ENCODE peak calls at places on chromosomes 6 and 20, in eight cellular contexts. V is thoracic aorta, I is breast epithelium, Z is AG10803, N is nephron progenitor cell, S is HL-60, X is Calu3, O is lung. K is an unnamed sample.

GRCh38 chr20:53926428-53927028 is 143.9 kb downstream of the BCAS1 start:
- DNase-seq in V (no peak), I (no peak), Z (peak), N (no peak), S (peak), X (peak), O (no peak), K (peak)

GRCh38 chr20:2246081-2246491 is 49.7 kb upstream of the TGM3 start:
- DNase-seq in V (no peak), I (no peak), Z (peak), N (peak), S (no peak), X (no peak), O (no peak), K (no peak)

GRCh38 chr20:62733891-62734290 is 25.3 kb downstream of the NTSR1 start:
- DNase-seq in V (no peak), I (no peak), Z (no peak), N (no peak), S (no peak), X (no peak), O (no peak), K (no peak)

GRCh38 chr20:21184810-21185209 is 58.9 kb downstream of the KIZ start:
- DNase-seq in V (no peak), I (no peak), Z (peak), N (no peak), S (no peak), X (no peak), O (no peak), K (no peak)

GRCh38 chr6:78483546-78483945 is 383.8 kb upstream of the IRAK1BP1 start:
- DNase-seq in V (no peak), I (no peak), Z (peak), N (no peak), S (no peak), X (no peak), O (no peak), K (no peak)

GRCh38 chr20:32603046-32603726 is 18.1 kb upstream of the NOL4L start:
- DNase-seq in V (no peak), I (no peak), Z (no peak), N (no peak), S (no peak), X (no peak), O (no peak), K (no peak)

GRCh38 chr20:32333181-32333987 is 24.7 kb upstream of the ASXL1 start:
- DNase-seq in V (no peak), I (no peak), Z (no peak), N (no peak), S (no peak), X (peak), O (no peak), K (no peak)

GRCh38 chr6:46500382-46500781 is 9.1 kb upstream of the RCAN2 start:
- DNase-seq in V (no peak), I (no peak), Z (no peak), N (no peak), S (no peak), X (no peak), O (no peak), K (no peak)

GRCh38 chr20:51310216-51310615 is 232.3 kb downstream of the NFATC2 start:
- DNase-seq in V (no peak), I (no peak), Z (no peak), N (no peak), S (no peak), X (no peak), O (no peak), K (no peak)

GRCh38 chr6:110039996-110040383 is 61.9 kb downstream of the GPR6 start:
- DNase-seq in V (no peak), I (no peak), Z (no peak), N (peak), S (peak), X (peak), O (peak), K (peak)

GRCh38 chr20:53751394-53752368 is 158.0 kb upstream of the ZNF217 start:
- DNase-seq in V (no peak), I (no peak), Z (peak), N (no peak), S (peak), X (peak), O (no peak), K (no peak)

GRCh38 chr20:47934761-47935160 is 149.5 kb upstream of the SULF2 start:
- DNase-seq in V (no peak), I (no peak), Z (no peak), N (no peak), S (no peak), X (no peak), O (no peak), K (no peak)

GRCh38 chr6:43963203-43963602 is 164.0 kb downstream of the MRPL14 start:
- DNase-seq in V (no peak), I (no peak), Z (no peak), N (no peak), S (no peak), X (no peak), O (no peak), K (no peak)

GRCh38 chr6:46816626-46817025 is 23.4 kb downstream of the MEP1A start:
- DNase-seq in V (no peak), I (no peak), Z (no peak), N (no peak), S (no peak), X (no peak), O (no peak), K (no peak)

GRCh38 chr6:85436408-85436807 is 13.5 kb upstream of the NT5E start:
- DNase-seq in V (no peak), I (no peak), Z (peak), N (no peak), S (no peak), X (no peak), O (no peak), K (no peak)

DNA sequence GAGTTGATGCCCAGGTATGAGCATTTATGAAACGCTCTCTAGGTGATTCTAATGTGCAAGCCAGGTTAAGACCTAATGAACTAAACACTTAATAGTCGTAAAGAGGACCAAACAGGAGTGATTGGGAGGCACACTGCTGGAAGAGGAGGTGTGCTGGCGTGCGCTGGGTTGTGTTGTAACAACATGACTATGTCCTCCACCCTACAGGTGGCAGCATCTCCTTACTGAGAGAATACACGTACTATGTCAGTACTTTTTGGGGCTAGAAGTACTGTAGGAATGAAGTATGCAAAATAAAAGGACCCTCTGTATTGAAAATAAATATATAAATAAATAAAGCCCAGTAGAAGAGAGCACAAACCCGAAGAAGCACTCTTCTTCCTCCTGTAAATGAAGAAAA is 11.9 kb downstream of the C6orf89 start:
- DNase-seq in V (no peak), I (no peak), Z (no peak), N (no peak), S (no peak), X (no peak), O (no peak), K (no peak)
- TF ChIP-seq CTCF in V (no peak), I (no peak), Z (peak), N (no peak), S (no peak), X (no peak), O (no peak), K (no peak)

GRCh38 chr6:41758641-41759035 is 11.4 kb upstream of the PGC start:
- DNase-seq in V (no peak), I (no peak), Z (no peak), N (no peak), S (no peak), X (no peak), O (no peak), K (no peak)
- TF ChIP-seq CTCF in V (no peak), I (no peak), Z (no peak), N (no peak), S (no peak), X (no peak), O (no peak), K (no peak)

GRCh38 chr6:156146891-156147290 is 630.3 kb upstream of the ARID1B start:
- DNase-seq in V (no peak), I (no peak), Z (no peak), N (no peak), S (no peak), X (no peak), O (no peak), K (no peak)
- TF ChIP-seq CTCF in V (no peak), I (no peak), Z (no peak), N (no peak), S (no peak), X (no peak), O (no peak), K (no peak)

GRCh38 chr20:37501940-37502339 is 19.1 kb upstream of the NNAT start:
- DNase-seq in V (no peak), I (no peak), Z (no peak), N (no peak), S (no peak), X (no peak), O (no peak), K (no peak)
- TF ChIP-seq CTCF in V (no peak), I (no peak), Z (no peak), N (no peak), S (no peak), X (no peak), O (no peak), K (no peak)

GRCh38 chr6:99219788-99220187 is 129.7 kb downstream of the FAXC start:
- DNase-seq in V (no peak), I (no peak), Z (no peak), N (peak), S (no peak), X (peak), O (no peak), K (no peak)

DNA sequence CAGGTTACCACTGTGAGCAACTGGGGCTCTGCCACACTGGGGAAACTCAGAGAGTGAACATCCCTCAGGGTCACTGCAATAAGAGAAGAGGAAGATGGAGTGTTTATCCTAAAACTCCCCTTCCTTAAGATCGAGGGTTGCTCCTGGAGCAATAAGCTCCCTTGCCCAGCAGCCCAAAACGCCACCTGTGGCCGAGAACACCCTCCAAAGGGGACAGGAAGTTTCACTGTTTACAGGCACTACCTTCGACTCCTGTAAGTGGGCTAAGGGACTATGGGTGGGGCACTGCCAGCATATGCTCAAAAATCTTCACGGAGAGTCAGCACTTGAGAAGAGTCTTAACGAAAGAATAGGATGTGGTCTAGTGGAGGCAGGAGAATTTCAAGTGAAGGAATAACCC is 132.5 kb downstream of the FAXC start:
- DNase-seq in V (no peak), I (no peak), Z (no peak), N (no peak), S (no peak), X (no peak), O (no peak), K (no peak)
- TF ChIP-seq CTCF in V (no peak), I (no peak), Z (no peak), N (no peak), S (no peak), X (no peak), O (no peak), K (no peak)

K was measured in activated B cell treated with CpG ODN at 0.5 μM for 24 hours.